ENCODE peak calls at places on chromosomes 7 and 10, in seven cellular contexts. B is skeletal muscle cell, Y is hepatocyte, P is astrocyte of the cerebellum, F is colonic mucosa, V is HL-60, A is neuronal stem cell. M is an unnamed sample.

GRCh38 chr7:108014200-108014599 is 11.2 kb upstream of the LAMB1 start:
- DNase-seq in P (no peak), A (no peak), F (no peak), B (no peak), V (no peak), Y (no peak), M (no peak)

GRCh38 chr7:81600608-81601007 is 169.2 kb downstream of the HGF start:
- DNase-seq in B (no peak), V (no peak), Y (no peak), P (peak; percentile 70), A (no peak), F (no peak), M (no peak)

GRCh38 chr10:47175181-47176080 is 124.6 kb upstream of the GDF10 start:
- DNase-seq in B (no peak), V (no peak), A (peak; percentile 66), P (no peak), Y (no peak), F (no peak), M (no peak)

GRCh38 chr10:49484501-49485230 is 54.3 kb downstream of the ERCC6 start:
- DNase-seq in V (no peak), F (no peak), Y (no peak), B (no peak), P (no peak), A (no peak), M (no peak)

GRCh38 chr7:22166928-22167327 is 190.0 kb downstream of the RAPGEF5 start:
- DNase-seq in A (no peak), F (no peak), Y (no peak), B (no peak), P (no peak), V (no peak), M (no peak)

GRCh38 chr7:82234457-82235049 is 209.0 kb downstream of the CACNA2D1 start:
- DNase-seq in P (peak; percentile 37), V (no peak), F (no peak), A (peak; percentile 23), Y (peak; percentile 57), B (no peak), M (no peak)

GRCh38 chr10:131905279-131905595 is 4.4 kb downstream of the PPP2R2D start:
- DNase-seq in A (no peak), Y (no peak), V (no peak), P (no peak), F (no peak), B (no peak), M (no peak)

GRCh38 chr7:92633211-92633906 is 43.2 kb upstream of the FAM133B start:
- DNase-seq in P (peak; percentile 96), V (peak; percentile 69), Y (peak; percentile 55), F (peak; percentile 56), A (no peak), B (peak; percentile 85), M (peak; percentile 89)

GRCh38 chr10:73998623-73999622 is 1.0 kb downstream of the VCL start:
- DNase-seq in F (peak; percentile 72), P (peak; percentile 77), V (no peak), B (peak; percentile 57), A (peak; percentile 59), Y (peak; percentile 88), M (no peak)

GRCh38 chr7:140649566-140650205 is 9.1 kb upstream of the DENND2A start:
- DNase-seq in A (no peak), B (no peak), P (no peak), V (no peak), Y (no peak), F (no peak), M (no peak)

GRCh38 chr7:17787257-17787656 is 153.0 kb downstream of the SNX13 start:
- DNase-seq in P (no peak), B (no peak), A (no peak), F (no peak), V (no peak), Y (no peak), M (no peak)

GRCh38 chr10:72173267-72173634 is 42.6 kb upstream of the ANAPC16 start:
- DNase-seq in A (no peak), P (no peak), Y (no peak), F (no peak), V (no peak), B (no peak), M (no peak)

GRCh38 chr7:72444023-72444776 is 32.1 kb upstream of the CALN1 start:
- DNase-seq in P (no peak), Y (peak; percentile 21), A (no peak), B (no peak), V (no peak), F (no peak), M (no peak)

GRCh38 chr10:95133016-95133752 is 60.9 kb upstream of the ACSM6 start:
- DNase-seq in F (peak; percentile 83), B (peak; percentile 20), A (peak; percentile 75), Y (peak; percentile 86), P (peak; percentile 43), V (peak; percentile 51), M (peak; percentile 12)

GRCh38 chr10:5040781-5041470 is 37.3 kb upstream of the AKR1C2 start:
- DNase-seq in F (peak; percentile 13), V (no peak), B (no peak), P (no peak), Y (no peak), A (no peak), M (peak; percentile 75)

GRCh38 chr10:18576586-18576985 is 74.8 kb downstream of the NSUN6 start:
- DNase-seq in P (no peak), A (no peak), B (no peak), F (no peak), Y (no peak), V (no peak), M (no peak)

GRCh38 chr7:81111358-81111757 is 192.5 kb upstream of the SEMA3C start:
- DNase-seq in A (no peak), B (peak; percentile 96), F (no peak), P (peak; percentile 85), V (no peak), Y (peak; percentile 27), M (peak; percentile 86)

DNA sequence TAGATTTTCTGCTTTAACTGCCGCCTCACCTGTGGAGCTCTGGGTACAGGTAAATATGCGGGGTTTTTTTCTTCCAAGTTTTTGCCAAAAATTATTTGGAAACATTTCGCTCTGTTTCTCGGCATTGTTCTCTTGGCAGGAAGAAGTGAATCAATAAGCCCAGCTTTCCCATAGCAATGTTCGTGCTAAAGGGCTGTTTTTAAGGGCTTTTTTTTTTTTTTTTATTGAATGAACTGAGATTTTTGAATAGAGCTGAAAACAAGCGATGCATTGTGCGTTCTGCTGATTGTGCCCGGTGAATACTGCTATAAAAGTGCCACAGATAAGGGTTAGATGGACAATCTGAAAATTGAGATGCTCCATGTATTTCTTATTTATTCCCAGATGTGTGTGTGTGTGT is 30.4 kb downstream of the KIAA1217 start:
- DNase-seq in P (no peak), V (no peak), Y (no peak), A (no peak), F (no peak), B (no peak), M (no peak)
- H3K4me3 ChIP-seq in P (no peak overlapping the region), V (no peak overlapping the region), Y (peak overlapping the region; percentile 22), A (no peak overlapping the region), F (peak overlapping the region; percentile 10), B (no peak overlapping the region), M (peak overlapping the region; percentile 8)

DNA sequence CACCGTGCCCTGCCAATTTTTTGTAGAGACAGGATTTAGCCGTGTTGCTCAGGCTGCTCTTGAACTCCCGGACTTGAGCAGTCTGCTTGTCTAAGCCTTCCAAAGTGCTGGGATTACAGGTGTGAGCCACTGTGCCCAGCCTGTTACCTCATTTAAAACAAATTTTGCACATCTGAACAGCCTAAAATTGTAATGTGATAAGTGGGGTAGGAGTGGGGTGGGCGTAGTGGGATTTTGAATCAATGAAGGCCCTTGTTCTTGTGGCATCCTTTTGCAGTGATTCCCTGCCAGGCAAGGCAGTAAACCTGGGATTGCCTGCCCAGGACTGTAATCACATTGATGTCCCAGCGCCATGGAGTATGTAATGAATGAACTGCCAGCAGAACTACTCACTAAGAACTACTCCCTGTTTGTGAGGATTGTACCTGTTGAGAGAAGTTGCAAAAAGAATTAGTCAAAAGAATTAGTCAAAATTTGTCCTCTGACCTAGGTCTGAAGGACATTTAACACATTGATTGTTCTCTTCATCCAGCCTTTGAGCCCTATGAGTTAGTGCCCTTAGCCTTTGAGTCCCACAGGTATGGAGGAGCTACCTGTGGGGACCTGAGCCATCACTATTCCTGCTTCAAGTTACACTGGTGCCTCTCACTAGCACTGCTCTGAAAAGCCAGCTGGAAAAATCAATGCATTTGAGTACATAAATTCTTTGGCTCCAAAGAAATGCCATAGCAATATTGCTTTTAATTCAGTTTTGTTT is 5.3 kb downstream of the RPS24 start:
- DNase-seq in Y (no peak), F (no peak), P (no peak), V (no peak), A (no peak), B (no peak), M (no peak)
- H3K4me3 ChIP-seq in Y (no peak overlapping the region), F (no peak overlapping the region), P (no peak overlapping the region), V (no peak overlapping the region), A (no peak overlapping the region), B (no peak overlapping the region), M (no peak overlapping the region)

DNA sequence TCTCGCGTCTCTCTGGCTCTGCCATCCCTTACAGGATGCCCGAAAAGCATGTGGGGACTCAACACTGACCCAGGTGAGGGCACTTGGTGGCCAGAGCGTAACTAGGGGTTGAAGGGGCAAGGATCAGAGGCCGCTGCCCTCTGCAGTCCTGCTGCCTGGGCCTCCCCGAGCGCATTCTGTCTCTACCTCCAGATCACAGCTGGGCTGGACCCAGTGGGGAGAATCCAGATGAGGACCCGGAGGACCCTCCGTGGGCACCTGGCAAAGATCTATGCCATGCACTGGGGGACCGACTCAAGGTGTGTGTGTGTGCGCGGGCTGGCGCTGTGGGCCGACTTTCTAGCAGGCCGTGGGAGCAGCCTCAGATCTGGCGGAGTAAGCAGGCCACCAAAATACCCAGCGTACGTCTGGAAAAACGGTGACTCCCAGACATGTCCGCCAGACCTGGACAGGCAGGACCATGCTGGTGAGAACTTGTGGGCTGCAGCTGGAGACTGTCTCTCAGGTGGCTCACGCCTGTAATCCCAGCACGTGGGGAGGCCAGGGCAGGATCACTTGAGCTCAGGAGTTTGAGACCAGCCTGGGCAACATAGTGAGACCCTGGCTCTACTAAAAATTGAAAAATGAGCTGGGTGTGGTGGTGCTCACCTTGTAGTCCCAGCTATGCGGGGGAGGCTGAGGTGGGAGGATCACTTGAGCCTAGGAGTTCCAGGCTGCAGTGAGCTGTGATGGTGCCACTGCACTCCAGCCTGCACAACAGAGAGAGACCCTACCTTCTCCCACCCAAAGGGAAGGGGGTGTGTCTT is 3.2 kb downstream of the GNB2 start:
- DNase-seq in Y (no peak), A (no peak), B (no peak), P (no peak), V (no peak), F (no peak), M (no peak)
- H3K4me3 ChIP-seq in Y (no peak overlapping the region), A (peak overlapping the region; percentile 15), B (peak overlapping the region; percentile 97), P (peak overlapping the region; percentile 96), V (no peak overlapping the region), F (no peak overlapping the region), M (peak overlapping the region; percentile 96)

GRCh38 chr10:102757323-102757722 is 13.6 kb downstream of the WBP1L start:
- DNase-seq in V (no peak), Y (no peak), P (no peak), F (no peak), B (no peak), A (no peak), M (no peak)

GRCh38 chr10:102752934-102753664 is 9.4 kb downstream of the WBP1L start:
- DNase-seq in F (no peak), B (peak; percentile 53), P (peak; percentile 64), V (no peak), A (no peak), Y (peak; percentile 73), M (no peak)

GRCh38 chr10:102758226-102758932 is 14.6 kb downstream of the WBP1L start:
- DNase-seq in Y (no peak), V (no peak), A (no peak), P (no peak), B (no peak), F (no peak), M (no peak)

GRCh38 chr10:102753724-102754123 is 10.0 kb downstream of the WBP1L start:
- DNase-seq in B (no peak), A (no peak), V (no peak), Y (no peak), F (no peak), P (no peak), M (no peak)

GRCh38 chr10:102752266-102752930 is 8.7 kb downstream of the WBP1L start:
- DNase-seq in F (no peak), A (no peak), P (peak; percentile 71), B (no peak), V (no peak), Y (no peak), M (no peak)
- H3K4me3 ChIP-seq in F (no peak overlapping the region), A (no peak overlapping the region), P (no peak overlapping the region), B (no peak overlapping the region), V (no peak overlapping the region), Y (no peak overlapping the region), M (no peak overlapping the region)

M was measured in epithelial cell of proximal tubule.